ENCODE peak calls at places on chromosome 14, in eight cellular contexts. N is stimulated activated naive CD8-positive, alpha-beta T cell treated with anti-CD3 and anti-CD28 coated beads, Interleukin-15, Interleukin-2, amounts not matched to agents 100 U/mL and 50 U/mL, for 24 hours; O is hepatocyte; Z is HuH-7.5; G is naive thymus-derived CD4-positive, alpha-beta T cell; A is lower lobe of right lung; F is cardiac muscle cell; H is stimulated activated CD4-positive, alpha-beta T cell treated with anti-CD3 and anti-CD28 coated beads, Interleukin-2, amount 100 ng/mL, for 4 hours. I is an unnamed sample.

GRCh38 chr14:34220921-34221320 is 241.1 kb downstream of the SPTSSA start:
- DNase-seq in N (peak), O (no peak), Z (no peak), G (no peak), A (no peak), F (no peak), H (no peak), I (no peak)

GRCh38 chr14:79369359-79370332 is 841.7 kb downstream of the DIO2 start:
- DNase-seq in N (no peak), O (peak), Z (no peak), G (no peak), A (no peak), F (peak), H (no peak), I (no peak)

GRCh38 chr14:33745163-33745562 is 205.7 kb downstream of the EGLN3 start:
- DNase-seq in N (no peak), O (no peak), Z (no peak), G (no peak), A (no peak), F (no peak), H (no peak), I (no peak)

GRCh38 chr14:76257111-76257803 is 105.5 kb downstream of the GPATCH2L start:
- DNase-seq in N (no peak), O (no peak), Z (no peak), G (no peak), A (no peak), F (no peak), H (no peak), I (no peak)

GRCh38 chr14:59711083-59711482 is 134.5 kb upstream of the CCDC175 start:
- DNase-seq in N (no peak), O (peak), Z (no peak), G (no peak), A (no peak), F (no peak), H (no peak), I (no peak)

GRCh38 chr14:50062438-50063039 is 53.8 kb downstream of the VCPKMT start:
- DNase-seq in N (peak), O (peak), Z (no peak), G (peak), A (no peak), F (peak), H (peak), I (peak)

GRCh38 chr14:32720927-32721326 is 217.8 kb upstream of the NPAS3 start:
- DNase-seq in N (no peak), O (no peak), Z (no peak), G (no peak), A (no peak), F (no peak), H (no peak), I (no peak)

GRCh38 chr14:104532191-104532555 is 47.4 kb upstream of the C14orf180 start:
- DNase-seq in N (no peak), O (no peak), Z (no peak), G (no peak), A (no peak), F (no peak), H (no peak), I (no peak)

GRCh38 chr14:87632796-87633195 is 360.2 kb downstream of the GALC start:
- DNase-seq in N (no peak), O (no peak), Z (no peak), G (no peak), A (no peak), F (no peak), H (no peak), I (no peak)

GRCh38 chr14:81313200-81313599 is 86.9 kb downstream of the STON2 start:
- DNase-seq in N (no peak), O (no peak), Z (no peak), G (no peak), A (no peak), F (no peak), H (no peak), I (no peak)

GRCh38 chr14:82501554-82501953 is 967.9 kb upstream of the SEL1L start:
- DNase-seq in N (no peak), O (peak), Z (no peak), G (no peak), A (no peak), F (no peak), H (no peak), I (no peak)

GRCh38 chr14:90608281-90608680 is 207.9 kb downstream of the TTC7B start:
- DNase-seq in N (no peak), O (no peak), Z (no peak), G (no peak), A (no peak), F (no peak), H (no peak), I (no peak)

GRCh38 chr14:75578099-75578785 is at the start of gene FLVCR2:
- DNase-seq in N (peak), O (peak), Z (peak), G (peak), A (peak), F (peak), H (peak), I (peak)

GRCh38 chr14:106129274-106129673 is 602.9 kb downstream of the TMEM121 start:
- DNase-seq in N (peak), O (no peak), Z (no peak), G (no peak), A (no peak), F (no peak), H (no peak), I (no peak)

GRCh38 chr14:88992011-88992410 is 167.6 kb downstream of the TTC8 start:
- DNase-seq in N (no peak), O (no peak), Z (no peak), G (no peak), A (no peak), F (no peak), H (no peak), I (no peak)

GRCh38 chr14:96077983-96078686 is 39.0 kb downstream of the C14orf132 start:
- DNase-seq in N (no peak), O (no peak), Z (no peak), G (no peak), A (peak), F (no peak), H (no peak), I (no peak)

GRCh38 chr14:94196057-94196456 is 21.9 kb downstream of the PPP4R4 start:
- DNase-seq in N (no peak), O (no peak), Z (no peak), G (no peak), A (no peak), F (no peak), H (no peak), I (no peak)

GRCh38 chr14:70052990-70053389 is 135.8 kb downstream of the SLC8A3 start:
- DNase-seq in N (peak), O (peak), Z (no peak), G (no peak), A (no peak), F (peak), H (no peak), I (no peak)

GRCh38 chr14:88630565-88630964 is 67.7 kb downstream of the ZC3H14 start:
- DNase-seq in N (no peak), O (peak), Z (no peak), G (no peak), A (no peak), F (no peak), H (no peak), I (no peak)

GRCh38 chr14:20655851-20656250 is 14.4 kb upstream of the OR6S1 start:
- DNase-seq in N (no peak), O (no peak), Z (no peak), G (no peak), A (no peak), F (no peak), H (no peak), I (no peak)

GRCh38 chr14:79581912-79582576 is 629.3 kb downstream of the DIO2 start:
- DNase-seq in N (no peak), O (no peak), Z (no peak), G (no peak), A (no peak), F (no peak), H (no peak), I (no peak)

GRCh38 chr14:22333408-22334274 is 255.4 kb downstream of the DAD1 start:
- DNase-seq in N (no peak), O (peak), Z (peak), G (no peak), A (no peak), F (no peak), H (no peak), I (no peak)

GRCh38 chr14:66070542-66071319 is 415.4 kb upstream of the CCDC196 start:
- DNase-seq in N (peak), O (peak), Z (peak), G (peak), A (no peak), F (peak), H (peak), I (peak)

GRCh38 chr14:103849151-103850013 is 2.0 kb upstream of the PPP1R13B start:
- DNase-seq in N (no peak), O (no peak), Z (no peak), G (no peak), A (peak), F (no peak), H (no peak), I (no peak)

GRCh38 chr14:93975791-93976476 is 436 bp downstream of the ASB2 start:
- DNase-seq in N (no peak), O (no peak), Z (no peak), G (no peak), A (no peak), F (no peak), H (no peak), I (no peak)

GRCh38 chr14:52995998-52996397 is 45.1 kb upstream of the FERMT2 start:
- DNase-seq in N (no peak), O (no peak), Z (no peak), G (no peak), A (no peak), F (no peak), H (no peak), I (no peak)

GRCh38 chr14:29603721-29604120 is 323.9 kb downstream of the PRKD1 start:
- DNase-seq in N (no peak), O (no peak), Z (no peak), G (no peak), A (no peak), F (no peak), H (no peak), I (no peak)

GRCh38 chr14:60862283-60862682 is 118.6 kb downstream of the TRMT5 start:
- DNase-seq in N (no peak), O (peak), Z (peak), G (no peak), A (no peak), F (peak), H (no peak), I (no peak)

GRCh38 chr14:63287661-63288483 is 30.9 kb downstream of the GPHB5 start:
- DNase-seq in N (no peak), O (no peak), Z (no peak), G (no peak), A (no peak), F (no peak), H (no peak), I (no peak)

GRCh38 chr14:63438065-63438757 is 105.0 kb downstream of the PPP2R5E start:
- DNase-seq in N (peak), O (peak), Z (peak), G (peak), A (no peak), F (no peak), H (peak), I (peak)

GRCh38 chr14:56172571-56172971 is 54.4 kb downstream of the PELI2 start:
- DNase-seq in N (no peak), O (no peak), Z (no peak), G (no peak), A (no peak), F (no peak), H (no peak), I (no peak)

GRCh38 chr14:36268957-36269734 is 51.3 kb downstream of the MBIP start:
- DNase-seq in N (no peak), O (no peak), Z (no peak), G (no peak), A (peak), F (peak), H (no peak), I (no peak)

GRCh38 chr14:43449291-43449690 is 1057.8 kb downstream of the FSCB start:
- DNase-seq in N (no peak), O (no peak), Z (no peak), G (no peak), A (no peak), F (no peak), H (no peak), I (no peak)

GRCh38 chr14:29462271-29462670 is 465.4 kb downstream of the PRKD1 start:
- DNase-seq in N (no peak), O (no peak), Z (no peak), G (no peak), A (no peak), F (no peak), H (no peak), I (no peak)

GRCh38 chr14:53955671-53956426 is 776 bp downstream of the BMP4 start:
- DNase-seq in N (no peak), O (peak), Z (no peak), G (no peak), A (peak), F (peak), H (no peak), I (no peak)

GRCh38 chr14:92572050-92572449 is 58.5 kb downstream of the RIN3 start:
- DNase-seq in N (no peak), O (no peak), Z (no peak), G (no peak), A (no peak), F (no peak), H (no peak), I (no peak)

GRCh38 chr14:61750708-61751474 is 11.3 kb upstream of the SNAPC1 start:
- DNase-seq in N (peak), O (peak), Z (no peak), G (peak), A (peak), F (peak), H (peak), I (peak)

GRCh38 chr14:26200675-26201074 is 397.2 kb downstream of the NOVA1 start:
- DNase-seq in N (no peak), O (no peak), Z (no peak), G (no peak), A (no peak), F (no peak), H (no peak), I (no peak)

GRCh38 chr14:24297190-24297964 is 2.2 kb downstream of the DHRS1 start:
- DNase-seq in N (no peak), O (peak), Z (no peak), G (no peak), A (no peak), F (peak), H (no peak), I (no peak)

GRCh38 chr14:74257988-74258704 is 18.9 kb downstream of the VSX2 start:
- DNase-seq in N (no peak), O (no peak), Z (no peak), G (no peak), A (no peak), F (no peak), H (no peak), I (no peak)

I was measured in activated CD4-positive, alpha-beta T cell treated with anti-CD3 and anti-CD28 coated beads, Interleukin-2, amount 50 U/mL, for 4 hours.